ENCODE peak calls at places on chromosomes 2 and 18, in nine cellular contexts. D, X, K, Q, R, H, Z, A and T are unnamed samples. For H3K4me1, the result is how much of the 10 kb centered on the place peaks cover.

GRCh38 chr2:38666578-38666926 is 638 bp downstream of the GALM start:
- DNase-seq in X (peak), R (no peak), Q (no peak), A (no peak), Z (peak), D (peak), K (no peak), H (peak), T (peak)

GRCh38 chr2:98908909-98909308 is 27.1 kb downstream of the CRACDL start:
- DNase-seq in X (no peak), A (no peak), K (no peak), Q (no peak), H (peak), R (no peak), Z (peak), D (peak), T (no peak)

GRCh38 chr18:62018034-62018760 is 125.4 kb upstream of the RNF152 start:
- DNase-seq in Q (no peak), R (no peak), H (peak), K (no peak), A (peak), X (no peak), Z (peak), D (peak), T (no peak)

GRCh38 chr2:88683160-88684021 is 8.1 kb upstream of the RPIA start:
- DNase-seq in K (no peak), Q (no peak), X (no peak), Z (no peak), H (no peak), A (no peak), R (peak), D (no peak), T (no peak)

GRCh38 chr18:44388347-44388746 is 292.3 kb upstream of the SETBP1 start:
- DNase-seq in R (no peak), X (no peak), Q (no peak), D (no peak), Z (no peak), K (no peak), A (no peak), H (no peak), T (no peak)

GRCh38 chr2:217954469-217954868 is 48.3 kb downstream of the TNS1 start:
- DNase-seq in H (no peak), X (peak), A (peak), D (no peak), Z (no peak), Q (peak), R (no peak), K (no peak), T (no peak)

GRCh38 chr2:97751752-97752151 is 38.4 kb downstream of the ZAP70 start:
- DNase-seq in D (no peak), H (peak), Q (no peak), Z (no peak), X (no peak), R (no peak), K (no peak), A (no peak), T (no peak)

GRCh38 chr2:37355735-37356134 is 11.3 kb downstream of the QPCT start:
- DNase-seq in D (no peak), R (no peak), Z (no peak), A (no peak), K (no peak), Q (no peak), H (no peak), X (no peak), T (no peak)

GRCh38 chr2:240576036-240576435 is 7.8 kb downstream of the RNPEPL1 start:
- DNase-seq in A (no peak), X (peak), Q (no peak), K (no peak), H (no peak), R (no peak), Z (no peak), D (no peak), T (no peak)
- H3K4me1 ChIP-seq in A (under half), X (under half), Q (under half), K (under half), H (under half), R (under half), Z (under half), D (under half), T (under half)

GRCh38 chr2:133270550-133270949 is 297.7 kb downstream of the NCKAP5 start:
- DNase-seq in X (no peak), H (no peak), D (no peak), A (no peak), Z (no peak), K (no peak), R (no peak), Q (no peak), T (no peak)

GRCh38 chr2:133266075-133266925 is 302.0 kb downstream of the NCKAP5 start:
- DNase-seq in R (peak), Z (peak), K (no peak), H (no peak), Q (peak), X (no peak), D (no peak), A (no peak), T (peak)

GRCh38 chr2:133264951-133265949 is 303.0 kb downstream of the NCKAP5 start:
- DNase-seq in D (peak), Q (peak), X (peak), A (peak), Z (no peak), R (peak), K (no peak), H (no peak), T (peak)

GRCh38 chr2:133271105-133271504 is 297.2 kb downstream of the NCKAP5 start:
- DNase-seq in H (peak), R (no peak), X (no peak), A (no peak), K (no peak), Z (no peak), Q (no peak), D (no peak), T (peak)

DNA sequence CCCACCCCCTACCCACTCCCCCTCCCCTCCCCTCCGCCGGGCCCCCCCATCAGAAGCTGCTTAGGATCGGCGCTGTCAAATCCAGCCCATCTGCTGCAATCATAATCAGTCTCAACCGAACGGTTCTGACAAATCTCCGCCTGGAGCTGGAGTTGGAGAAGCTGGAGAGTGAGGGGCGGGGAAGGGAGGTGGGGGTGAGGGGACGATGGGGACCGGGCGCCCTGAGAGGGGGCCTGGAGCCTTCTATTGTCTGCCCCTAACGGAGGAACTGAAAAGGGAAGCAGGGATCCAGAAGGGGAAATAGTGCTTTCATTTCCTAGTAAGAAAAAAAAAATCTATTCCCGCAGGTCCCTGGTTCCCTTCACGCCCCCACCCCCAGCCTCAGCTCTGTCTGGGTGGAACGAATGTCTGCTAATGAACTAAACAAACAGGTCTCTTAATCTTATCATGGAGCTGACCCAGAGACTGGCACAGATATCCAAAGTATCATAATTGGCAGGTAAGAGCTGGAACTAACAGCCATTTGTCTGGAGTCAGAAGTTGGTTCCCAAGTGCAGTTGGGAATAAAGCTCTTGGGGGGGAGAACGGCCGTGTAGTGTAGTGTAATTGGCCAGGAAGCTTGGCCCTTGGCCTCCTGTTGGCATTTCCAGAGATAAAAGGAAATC is 301.2 kb downstream of the NCKAP5 start:
- DNase-seq in R (peak), Q (peak), X (no peak), D (no peak), K (no peak), H (no peak), A (no peak), Z (peak), T (no peak)
- H3K4me3 ChIP-seq in R (peak), Q (peak), X (peak), D (no peak), K (no peak), H (peak), A (no peak), Z (peak), T (peak)

GRCh38 chr2:55116598-55116964 is 66.3 kb upstream of the RTN4 start:
- DNase-seq in D (no peak), K (no peak), Z (no peak), X (no peak), H (no peak), R (no peak), Q (no peak), A (no peak), T (no peak)
- H3K4me1 ChIP-seq in D (under half), K (under half), Z (half or more), X (half or more), H (under half), R (under half), Q (under half), A (under half), T (half or more)

DNA sequence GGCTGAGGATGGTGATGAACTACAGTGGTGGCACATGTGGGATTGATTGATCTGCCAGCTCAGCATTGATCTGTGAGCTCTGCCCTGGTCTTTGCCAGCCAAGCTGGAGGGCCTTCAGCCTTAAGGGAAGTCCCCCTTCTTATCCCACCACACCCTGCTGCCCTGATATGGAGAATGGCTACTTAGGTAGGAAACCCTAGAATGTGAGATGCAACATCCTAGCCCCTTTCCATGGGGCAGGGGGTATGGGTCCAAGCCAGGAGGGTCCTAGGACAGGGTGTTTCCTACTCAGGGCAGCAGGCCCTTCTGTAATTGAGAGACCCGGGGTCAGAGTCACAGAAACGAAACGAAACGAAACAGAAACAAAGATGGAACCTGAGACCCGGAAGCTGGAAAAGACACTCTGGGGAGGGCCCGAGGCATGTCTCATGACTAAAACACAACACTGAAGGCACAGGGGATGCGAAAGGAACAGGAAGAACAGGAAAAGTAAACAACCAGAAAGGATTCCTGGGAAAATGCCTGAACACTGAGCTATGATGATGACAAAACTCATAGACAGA is 16.9 kb upstream of the SULT1C2 start:
- DNase-seq in Q (no peak), R (no peak), X (no peak), A (no peak), K (no peak), H (peak), Z (peak), D (no peak), T (peak)
- H3K4me3 ChIP-seq in Q (no peak), R (no peak), X (no peak), A (no peak), K (no peak), H (peak), Z (peak), D (no peak), T (peak)

GRCh38 chr2:205776720-205777119 is 94.4 kb downstream of the NRP2 start:
- DNase-seq in X (no peak), Q (peak), H (no peak), A (no peak), Z (no peak), K (no peak), D (no peak), R (no peak), T (no peak)
- H3K4me1 ChIP-seq in X (under half), Q (under half), H (under half), A (under half), Z (under half), K (under half), D (under half), R (under half), T (under half)

GRCh38 chr2:121596221-121597080 is 52.8 kb downstream of the CLASP1 start:
- DNase-seq in K (peak), Q (peak), X (peak), Z (peak), A (peak), H (peak), R (no peak), D (no peak), T (peak)
- H3K4me3 ChIP-seq in K (no peak), Q (peak), X (peak), Z (peak), A (no peak), H (peak), R (no peak), D (no peak), T (peak)

GRCh38 chr2:219448099-219448775 is 13.6 kb downstream of the SPEG start:
- DNase-seq in Z (no peak), H (no peak), A (no peak), X (no peak), K (no peak), D (no peak), R (peak), Q (no peak), T (no peak)
- H3K4me1 ChIP-seq in Z (under half), H (under half), A (under half), X (under half), K (under half), D (under half), R (under half), Q (under half), T (under half)

GRCh38 chr2:79547568-79547967 is 34.7 kb downstream of the CTNNA2 start:
- DNase-seq in Q (no peak), Z (no peak), D (no peak), A (no peak), R (no peak), X (no peak), H (no peak), K (no peak), T (peak)

GRCh38 chr2:79554899-79555298 is 42.0 kb downstream of the CTNNA2 start:
- DNase-seq in H (no peak), K (no peak), A (no peak), X (no peak), Q (no peak), D (no peak), R (no peak), Z (no peak), T (no peak)

GRCh38 chr2:79552653-79553052 is 39.8 kb downstream of the CTNNA2 start:
- DNase-seq in X (no peak), D (no peak), A (no peak), Z (no peak), H (no peak), R (no peak), Q (no peak), K (no peak), T (no peak)
- H3K4me3 ChIP-seq in X (no peak), D (no peak), A (no peak), Z (no peak), H (no peak), R (no peak), Q (no peak), K (no peak), T (no peak)

DNA sequence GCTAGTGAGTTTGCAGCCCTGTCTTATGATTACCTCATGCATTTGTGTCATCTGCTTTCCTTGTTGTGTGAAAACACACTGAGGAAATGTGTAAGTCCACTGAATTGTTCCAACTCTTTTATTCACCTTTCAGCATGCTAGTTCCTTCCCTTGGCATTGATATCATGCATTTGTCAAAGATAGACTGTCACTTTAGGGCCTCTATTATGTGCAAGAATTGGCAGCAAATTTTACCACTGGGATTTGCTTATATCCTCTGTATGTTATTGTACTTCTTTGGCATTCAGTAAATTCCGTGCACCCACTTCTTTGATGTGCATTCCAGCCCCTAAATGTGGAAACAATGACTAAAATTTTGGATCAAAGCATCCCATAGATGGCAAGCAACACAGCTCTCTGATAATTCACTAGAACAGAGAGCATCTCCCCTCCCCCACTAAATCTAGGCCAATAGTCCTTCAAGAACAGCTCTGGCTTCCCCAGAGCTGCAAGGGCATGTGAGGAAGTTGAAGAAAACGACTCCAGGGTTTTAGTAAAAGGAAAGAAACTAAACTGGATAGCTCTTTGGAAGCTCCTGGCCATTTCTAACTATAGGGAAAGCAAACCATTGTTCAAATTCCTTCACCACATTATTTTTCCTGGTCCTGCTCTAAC is 398.9 kb upstream of the HNRNPA3 start:
- DNase-seq in R (no peak), K (no peak), D (no peak), Q (no peak), A (no peak), H (no peak), X (no peak), Z (no peak), T (no peak)
- H3K4me1 ChIP-seq in R (under half), K (under half), D (under half), Q (under half), A (under half), H (under half), X (under half), Z (under half), T (under half)

DNA sequence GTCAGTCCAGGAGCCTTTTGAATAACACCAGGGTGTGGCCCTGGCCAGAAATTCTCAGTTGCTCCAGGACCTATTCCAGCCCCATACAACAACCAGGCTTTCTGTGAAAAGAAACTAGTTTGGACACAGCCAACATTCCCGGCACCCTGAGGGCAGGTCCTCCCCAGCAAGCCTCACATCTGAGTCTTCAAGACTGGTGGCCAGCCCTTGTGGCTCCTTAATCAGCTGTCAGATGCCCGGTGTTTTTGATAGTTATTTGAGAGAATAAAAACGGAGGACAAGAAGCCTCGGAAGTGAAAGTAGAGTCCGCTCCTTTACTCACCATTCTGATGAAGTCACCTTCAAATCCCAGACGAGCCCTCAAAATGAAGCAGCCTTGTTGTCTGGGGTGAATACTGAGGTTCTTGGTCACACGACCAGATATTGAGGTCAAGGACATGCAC is 31.0 kb upstream of the GMCL1 start:
- DNase-seq in X (no peak), H (peak), D (no peak), Q (no peak), K (no peak), Z (peak), R (no peak), A (no peak), T (peak)
- H3K4me3 ChIP-seq in X (peak), H (no peak), D (no peak), Q (no peak), K (no peak), Z (peak), R (no peak), A (no peak), T (peak)